ENCODE peak calls at places on chromosomes 2 and 18, in five cellular contexts. One of them, this sample, is unnamed.

GRCh38 chr18:848062-848795 is 36.2 kb upstream of the YES1 start:
- DNase-seq in tibial artery: no peak
- DNase-seq in PC-9: no peak
- DNase-seq in AG09309: no peak
- DNase-seq in CD8-positive, alpha-beta T cell: no peak
- DNase-seq in this sample: no peak

GRCh38 chr2:232927793-232928563 is 57.9 kb downstream of the SNORC start:
- DNase-seq in AG09309: no peak
- DNase-seq in CD8-positive, alpha-beta T cell: no peak
- DNase-seq in tibial artery: no peak
- DNase-seq in PC-9: no peak
- DNase-seq in this sample: no peak

GRCh38 chr2:217864960-217865359 is 137.8 kb downstream of the TNS1 start:
- DNase-seq in AG09309: no peak
- DNase-seq in PC-9: no peak
- DNase-seq in CD8-positive, alpha-beta T cell: no peak
- DNase-seq in tibial artery: no peak
- DNase-seq in this sample: no peak

GRCh38 chr2:189327879-189328351 is 113.4 kb upstream of the WDR75 start:
- DNase-seq in PC-9: no peak
- DNase-seq in CD8-positive, alpha-beta T cell: no peak
- DNase-seq in tibial artery: no peak
- DNase-seq in AG09309: peak
- DNase-seq in this sample: no peak

GRCh38 chr2:136407113-136407951 is 289.4 kb upstream of the CXCR4 start:
- DNase-seq in AG09309: no peak
- DNase-seq in tibial artery: no peak
- DNase-seq in PC-9: no peak
- DNase-seq in CD8-positive, alpha-beta T cell: no peak
- DNase-seq in this sample: no peak

GRCh38 chr18:36653141-36653869 is 175.5 kb downstream of the TPGS2 start:
- DNase-seq in CD8-positive, alpha-beta T cell: no peak
- DNase-seq in tibial artery: no peak
- DNase-seq in PC-9: no peak
- DNase-seq in AG09309: no peak
- DNase-seq in this sample: no peak

GRCh38 chr2:149860276-149860921 is 272.8 kb upstream of the MMADHC start:
- DNase-seq in PC-9: no peak
- DNase-seq in tibial artery: no peak
- DNase-seq in AG09309: peak
- DNase-seq in CD8-positive, alpha-beta T cell: no peak
- DNase-seq in this sample: peak

GRCh38 chr18:7116832-7117389 is 686 bp downstream of the LAMA1 start:
- DNase-seq in CD8-positive, alpha-beta T cell: no peak
- DNase-seq in PC-9: no peak
- DNase-seq in tibial artery: no peak
- DNase-seq in AG09309: no peak
- DNase-seq in this sample: no peak

GRCh38 chr2:236572482-236572881 is 2.9 kb downstream of the ACKR3 start:
- DNase-seq in PC-9: no peak
- DNase-seq in tibial artery: peak
- DNase-seq in AG09309: no peak
- DNase-seq in CD8-positive, alpha-beta T cell: no peak
- DNase-seq in this sample: no peak

GRCh38 chr2:81901017-81901416 is 1596.5 kb upstream of the LRRTM1 start:
- DNase-seq in PC-9: no peak
- DNase-seq in AG09309: no peak
- DNase-seq in tibial artery: no peak
- DNase-seq in CD8-positive, alpha-beta T cell: no peak
- DNase-seq in this sample: no peak

GRCh38 chr2:69177785-69178636 is 165.0 kb downstream of the ANTXR1 start:
- DNase-seq in tibial artery: peak
- DNase-seq in CD8-positive, alpha-beta T cell: no peak
- DNase-seq in PC-9: peak
- DNase-seq in AG09309: peak
- DNase-seq in this sample: peak

GRCh38 chr2:64414736-64415435 is 39.1 kb upstream of the LGALSL start:
- DNase-seq in PC-9: no peak
- DNase-seq in tibial artery: no peak
- DNase-seq in CD8-positive, alpha-beta T cell: no peak
- DNase-seq in AG09309: no peak
- DNase-seq in this sample: no peak

GRCh38 chr18:34661464-34662087 is 48.5 kb upstream of the DTNA start:
- DNase-seq in CD8-positive, alpha-beta T cell: no peak
- DNase-seq in AG09309: no peak
- DNase-seq in PC-9: no peak
- DNase-seq in tibial artery: no peak
- DNase-seq in this sample: no peak

GRCh38 chr2:237322564-237322963 is 91.4 kb downstream of the COL6A3 start:
- DNase-seq in CD8-positive, alpha-beta T cell: no peak
- DNase-seq in PC-9: no peak
- DNase-seq in AG09309: no peak
- DNase-seq in tibial artery: no peak
- DNase-seq in this sample: no peak

GRCh38 chr2:240463274-240463865 is 27.9 kb downstream of the GPC1 start:
- DNase-seq in CD8-positive, alpha-beta T cell: no peak
- DNase-seq in tibial artery: peak
- DNase-seq in PC-9: no peak
- DNase-seq in AG09309: no peak
- DNase-seq in this sample: no peak

GRCh38 chr2:136067897-136068540 is 49.9 kb downstream of the CXCR4 start:
- DNase-seq in PC-9: no peak
- DNase-seq in AG09309: no peak
- DNase-seq in tibial artery: no peak
- DNase-seq in CD8-positive, alpha-beta T cell: no peak
- DNase-seq in this sample: no peak

GRCh38 chr2:68468801-68469200 is 1.4 kb downstream of the APLF start:
- DNase-seq in PC-9: no peak
- DNase-seq in AG09309: no peak
- DNase-seq in tibial artery: no peak
- DNase-seq in CD8-positive, alpha-beta T cell: no peak
- DNase-seq in this sample: no peak

GRCh38 chr2:120238728-120239487 is 13.7 kb upstream of the RALB start:
- DNase-seq in PC-9: peak
- DNase-seq in AG09309: no peak
- DNase-seq in tibial artery: peak
- DNase-seq in CD8-positive, alpha-beta T cell: no peak
- DNase-seq in this sample: peak

GRCh38 chr2:207227062-207227748 is 61.5 kb upstream of the KLF7 start:
- DNase-seq in AG09309: no peak
- DNase-seq in CD8-positive, alpha-beta T cell: no peak
- DNase-seq in PC-9: no peak
- DNase-seq in tibial artery: no peak
- DNase-seq in this sample: no peak

GRCh38 chr2:207561386-207562080 is 31.8 kb downstream of the CREB1 start:
- DNase-seq in tibial artery: no peak
- DNase-seq in AG09309: no peak
- DNase-seq in PC-9: no peak
- DNase-seq in CD8-positive, alpha-beta T cell: no peak
- DNase-seq in this sample: no peak

GRCh38 chr2:195658541-195658890 is 1.5 kb downstream of the SLC39A10 start:
- DNase-seq in tibial artery: no peak
- DNase-seq in CD8-positive, alpha-beta T cell: no peak
- DNase-seq in AG09309: peak
- DNase-seq in PC-9: peak
- DNase-seq in this sample: peak

GRCh38 chr2:159144776-159145614 is 141.5 kb downstream of the WDSUB1 start:
- DNase-seq in AG09309: no peak
- DNase-seq in CD8-positive, alpha-beta T cell: no peak
- DNase-seq in PC-9: no peak
- DNase-seq in tibial artery: no peak
- DNase-seq in this sample: no peak

GRCh38 chr18:48783616-48784520 is 166.9 kb downstream of the SMAD7 start:
- DNase-seq in CD8-positive, alpha-beta T cell: no peak
- DNase-seq in tibial artery: no peak
- DNase-seq in PC-9: no peak
- DNase-seq in AG09309: no peak
- DNase-seq in this sample: no peak

GRCh38 chr2:42767899-42768705 is 4.2 kb upstream of the OXER1 start:
- DNase-seq in PC-9: no peak
- DNase-seq in CD8-positive, alpha-beta T cell: no peak
- DNase-seq in tibial artery: no peak
- DNase-seq in AG09309: no peak
- DNase-seq in this sample: no peak

GRCh38 chr2:150425121-150425559 is 62.3 kb downstream of the RND3 start:
- DNase-seq in tibial artery: no peak
- DNase-seq in PC-9: no peak
- DNase-seq in CD8-positive, alpha-beta T cell: no peak
- DNase-seq in AG09309: no peak
- DNase-seq in this sample: no peak

GRCh38 chr2:26245810-26246209 is 1.1 kb downstream of the HADHB start:
- DNase-seq in CD8-positive, alpha-beta T cell: no peak
- DNase-seq in PC-9: no peak
- DNase-seq in AG09309: no peak
- DNase-seq in tibial artery: no peak
- DNase-seq in this sample: no peak

GRCh38 chr2:108855194-108855593 is 68.6 kb downstream of the CCDC138 start:
- DNase-seq in AG09309: no peak
- DNase-seq in tibial artery: no peak
- DNase-seq in PC-9: no peak
- DNase-seq in CD8-positive, alpha-beta T cell: no peak
- DNase-seq in this sample: no peak

DNA sequence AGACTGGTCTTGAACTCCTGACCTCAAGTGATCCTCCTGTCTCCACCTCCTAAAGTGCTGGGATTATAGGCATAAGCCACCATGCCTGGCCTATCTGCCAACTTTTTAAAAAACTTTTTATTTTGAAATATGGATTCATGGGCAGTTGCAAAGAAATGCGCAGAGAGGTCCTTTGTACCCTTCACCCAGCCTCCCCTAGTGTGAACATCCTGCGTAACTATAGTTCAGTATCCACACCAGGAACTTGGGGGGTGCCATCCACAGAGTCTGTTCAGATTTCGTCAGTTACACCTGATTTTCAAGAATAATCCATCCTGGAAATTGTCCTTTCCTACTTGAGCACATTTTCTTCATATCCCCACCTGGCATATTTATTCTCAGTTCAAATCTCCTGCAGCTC is 33.0 kb downstream of the EFR3B start:
- DNase-seq in tibial artery: no peak
- DNase-seq in CD8-positive, alpha-beta T cell: no peak
- DNase-seq in AG09309: no peak
- DNase-seq in PC-9: no peak
- DNase-seq in this sample: no peak
- H3K4me3 ChIP-seq in tibial artery: no peak
- H3K4me3 ChIP-seq in CD8-positive, alpha-beta T cell: no peak
- H3K4me3 ChIP-seq in AG09309: no peak
- H3K4me3 ChIP-seq in PC-9: no peak
- H3K4me3 ChIP-seq in this sample: no peak

DNA sequence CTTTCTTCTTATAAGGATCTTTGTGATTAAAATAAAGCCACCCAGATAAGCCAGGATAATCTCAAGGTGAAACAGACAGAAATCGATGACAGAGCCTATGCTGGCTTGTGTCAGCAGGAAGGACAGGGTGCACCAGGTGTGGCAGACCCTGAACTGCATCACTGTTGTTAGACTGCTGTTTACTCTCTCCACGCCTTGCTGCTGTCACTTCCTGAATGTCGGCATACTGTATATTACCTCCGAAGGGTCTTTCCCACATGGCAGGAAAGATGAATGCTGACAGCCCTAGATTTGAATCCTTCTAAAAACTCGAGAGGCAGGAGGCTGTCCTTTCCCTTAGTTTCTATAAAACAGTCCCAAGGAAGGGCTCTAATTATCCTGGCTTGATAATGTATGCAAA is 18.9 kb upstream of the TMEM163 start:
- DNase-seq in PC-9: no peak
- DNase-seq in AG09309: no peak
- DNase-seq in tibial artery: no peak
- DNase-seq in CD8-positive, alpha-beta T cell: no peak
- DNase-seq in this sample: no peak
- H3K4me3 ChIP-seq in PC-9: no peak
- H3K4me3 ChIP-seq in AG09309: no peak
- H3K4me3 ChIP-seq in tibial artery: no peak
- H3K4me3 ChIP-seq in CD8-positive, alpha-beta T cell: no peak
- H3K4me3 ChIP-seq in this sample: no peak

GRCh38 chr2:24009367-24009679 is 562 bp upstream of the MFSD2B start:
- DNase-seq in PC-9: no peak
- DNase-seq in AG09309: no peak
- DNase-seq in tibial artery: no peak
- DNase-seq in CD8-positive, alpha-beta T cell: no peak
- DNase-seq in this sample: no peak
- H3K4me3 ChIP-seq in PC-9: no peak
- H3K4me3 ChIP-seq in AG09309: no peak
- H3K4me3 ChIP-seq in tibial artery: no peak
- H3K4me3 ChIP-seq in CD8-positive, alpha-beta T cell: no peak
- H3K4me3 ChIP-seq in this sample: peak

DNA sequence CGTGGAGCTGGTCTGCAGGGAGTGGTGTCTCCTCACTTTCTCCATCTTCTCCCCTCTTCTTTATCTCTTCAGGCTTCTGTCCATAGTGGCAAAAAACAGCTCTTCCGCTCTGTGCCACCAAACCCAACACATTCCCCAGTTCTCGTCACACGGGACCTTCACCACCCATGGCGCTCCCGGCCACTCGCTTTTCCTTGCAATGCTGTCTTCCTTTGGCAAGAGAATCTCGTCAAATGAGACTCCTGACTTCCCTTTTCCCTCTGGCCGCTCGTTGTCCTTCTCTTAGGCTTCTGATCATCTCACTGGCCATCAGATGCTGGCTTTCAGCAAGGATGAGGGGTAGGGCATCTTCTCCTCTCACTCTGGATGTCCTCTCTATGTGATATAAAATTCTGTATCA is 72.9 kb downstream of the DCDC2C start:
- DNase-seq in CD8-positive, alpha-beta T cell: no peak
- DNase-seq in tibial artery: no peak
- DNase-seq in PC-9: no peak
- DNase-seq in AG09309: no peak
- DNase-seq in this sample: no peak
- H3K4me3 ChIP-seq in CD8-positive, alpha-beta T cell: no peak
- H3K4me3 ChIP-seq in tibial artery: no peak
- H3K4me3 ChIP-seq in PC-9: no peak
- H3K4me3 ChIP-seq in AG09309: no peak
- H3K4me3 ChIP-seq in this sample: no peak

DNA sequence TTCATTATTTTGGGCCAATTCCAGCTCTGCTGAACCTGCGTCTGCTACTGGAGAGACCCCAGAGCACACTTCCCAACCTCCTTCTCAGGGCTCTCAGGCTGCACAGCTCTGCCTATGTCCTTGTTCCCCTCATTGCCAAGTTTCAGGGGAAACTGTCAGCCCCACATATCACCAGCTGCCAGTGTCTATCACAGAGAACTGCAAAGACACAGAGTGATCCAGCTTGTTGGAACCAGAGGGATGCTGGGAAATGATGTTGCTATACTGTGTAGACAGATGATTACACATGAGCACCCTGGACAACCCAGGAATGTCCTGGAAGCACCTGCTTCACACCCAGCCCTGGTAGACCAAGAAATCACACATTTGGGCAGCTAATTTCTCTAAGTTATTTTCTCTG is 67.4 kb upstream of the TMEM247 start:
- DNase-seq in PC-9: no peak
- DNase-seq in AG09309: no peak
- DNase-seq in CD8-positive, alpha-beta T cell: no peak
- DNase-seq in tibial artery: no peak
- DNase-seq in this sample: no peak
- H3K4me3 ChIP-seq in PC-9: no peak
- H3K4me3 ChIP-seq in AG09309: no peak
- H3K4me3 ChIP-seq in CD8-positive, alpha-beta T cell: no peak
- H3K4me3 ChIP-seq in tibial artery: no peak
- H3K4me3 ChIP-seq in this sample: no peak

GRCh38 chr2:3302751-3303582 is 74.7 kb downstream of the EIPR1 start:
- DNase-seq in tibial artery: no peak
- DNase-seq in CD8-positive, alpha-beta T cell: no peak
- DNase-seq in AG09309: no peak
- DNase-seq in PC-9: no peak
- DNase-seq in this sample: no peak
- H3K4me3 ChIP-seq in tibial artery: no peak
- H3K4me3 ChIP-seq in CD8-positive, alpha-beta T cell: no peak
- H3K4me3 ChIP-seq in AG09309: no peak
- H3K4me3 ChIP-seq in PC-9: no peak
- H3K4me3 ChIP-seq in this sample: no peak

GRCh38 chr18:23523429-23524212 is 20.3 kb downstream of the RMC1 start:
- DNase-seq in AG09309: peak
- DNase-seq in CD8-positive, alpha-beta T cell: no peak
- DNase-seq in tibial artery: peak
- DNase-seq in PC-9: no peak
- DNase-seq in this sample: no peak
- H3K4me3 ChIP-seq in AG09309: no peak
- H3K4me3 ChIP-seq in CD8-positive, alpha-beta T cell: no peak
- H3K4me3 ChIP-seq in tibial artery: no peak
- H3K4me3 ChIP-seq in PC-9: no peak
- H3K4me3 ChIP-seq in this sample: no peak